ENCODE peak calls at places on chromosomes 11 and 22, in seven cellular contexts. L is activated CD4-positive, CD25-positive, alpha-beta regulatory T cell treated with anti-CD3 and anti-CD28 coated beads, Interleukin-2, amount 50 U/mL, for 72 hours; C is NCI-H460; I is hepatic stellate cell; U is T47D; P is ovary; D is GM04503. S is an unnamed sample.

GRCh38 chr11:129189646-129190045 is 2.5 kb downstream of the ARHGAP32 start:
- DNase-seq in L (no peak), C (no peak), I (no peak), U (no peak), P (no peak), D (no peak), S (no peak)

GRCh38 chr11:62001450-62002178 is 34.2 kb upstream of the FTH1 start:
- DNase-seq in L (no peak), C (no peak), I (no peak), U (no peak), P (peak), D (no peak), S (peak)

GRCh38 chr11:26976389-26976788 is 17.5 kb upstream of the FIBIN start:
- DNase-seq in L (no peak), C (no peak), I (no peak), U (no peak), P (no peak), D (no peak), S (no peak)

GRCh38 chr11:43518407-43519165 is 159.9 kb downstream of the TTC17 start:
- DNase-seq in L (no peak), C (no peak), I (no peak), U (no peak), P (no peak), D (no peak), S (no peak)

GRCh38 chr11:78961938-78962701 is 387.5 kb upstream of the NARS2 start:
- DNase-seq in L (no peak), C (no peak), I (peak), U (no peak), P (no peak), D (no peak), S (no peak)

GRCh38 chr11:95269402-95269801 is 38.4 kb upstream of the SESN3 start:
- DNase-seq in L (no peak), C (no peak), I (no peak), U (no peak), P (no peak), D (no peak), S (no peak)

GRCh38 chr22:50729391-50730012 is 8.5 kb upstream of the ACR start:
- DNase-seq in L (peak), C (no peak), I (no peak), U (no peak), P (peak), D (no peak), S (no peak)

GRCh38 chr11:27319065-27319464 is 44.0 kb downstream of the CCDC34 start:
- DNase-seq in L (no peak), C (no peak), I (peak), U (no peak), P (no peak), D (peak), S (no peak)

GRCh38 chr22:20542736-20543135 is 35.3 kb downstream of the MED15 start:
- DNase-seq in L (no peak), C (no peak), I (no peak), U (no peak), P (no peak), D (no peak), S (no peak)

GRCh38 chr11:44136176-44136945 is 40.9 kb downstream of the EXT2 start:
- DNase-seq in L (no peak), C (no peak), I (no peak), U (no peak), P (no peak), D (no peak), S (no peak)

GRCh38 chr11:3104051-3104714 is 47.0 kb upstream of the CARS1 start:
- DNase-seq in L (no peak), C (no peak), I (no peak), U (no peak), P (no peak), D (no peak), S (no peak)

GRCh38 chr11:111733009-111733408 is 33.2 kb downstream of the PPP2R1B start:
- DNase-seq in L (no peak), C (no peak), I (peak), U (no peak), P (peak), D (peak), S (no peak)

GRCh38 chr11:120973501-120973900 is 50.4 kb upstream of the TBCEL start:
- DNase-seq in L (no peak), C (no peak), I (no peak), U (no peak), P (no peak), D (no peak), S (no peak)

GRCh38 chr22:42292726-42293520 is 22.5 kb upstream of the TCF20 start:
- DNase-seq in L (no peak), C (no peak), I (no peak), U (peak), P (no peak), D (no peak), S (no peak)

GRCh38 chr11:65491614-65492386 is 7.0 kb upstream of the MALAT1 start:
- DNase-seq in L (peak), C (peak), I (peak), U (no peak), P (peak), D (peak), S (peak)

GRCh38 chr11:102171101-102171500 is 60.9 kb downstream of the YAP1 start:
- DNase-seq in L (no peak), C (no peak), I (peak), U (no peak), P (no peak), D (peak), S (no peak)

GRCh38 chr22:36419177-36419911 is 31.6 kb upstream of the MYH9 start:
- DNase-seq in L (no peak), C (no peak), I (peak), U (no peak), P (peak), D (no peak), S (no peak)

GRCh38 chr22:38187413-38188212 is 6.0 kb upstream of the PLA2G6 start:
- DNase-seq in L (no peak), C (no peak), I (no peak), U (no peak), P (no peak), D (no peak), S (peak)

GRCh38 chr11:46278387-46279173 is 1.1 kb downstream of the CREB3L1 start:
- DNase-seq in L (no peak), C (no peak), I (peak), U (no peak), P (peak), D (no peak), S (peak)

GRCh38 chr11:123851110-123851509 is 34.4 kb downstream of the TMEM225 start:
- DNase-seq in L (no peak), C (no peak), I (no peak), U (no peak), P (no peak), D (no peak), S (no peak)